ENCODE peak calls at places on chromosomes 5 and 9, in four cellular contexts. W, D, A and T are unnamed samples.

GRCh38 chr9:2486988-2487387 is 134.6 kb upstream of the VLDLR start:
- DNase-seq in W (no peak), D (no peak), A (no peak), T (no peak)

GRCh38 chr9:4241552-4241951 is 58.3 kb downstream of the GLIS3 start:
- DNase-seq in W (no peak), D (no peak), A (no peak), T (no peak)

GRCh38 chr9:34437006-34437925 is 21.1 kb downstream of the FAM219A start:
- DNase-seq in W (no peak), D (peak; percentile 73), A (no peak), T (peak; percentile 70)

GRCh38 chr5:43075319-43076293 is 35.5 kb upstream of the ANXA2R start:
- DNase-seq in W (no peak), D (peak; percentile 43), A (no peak), T (no peak)

GRCh38 chr9:112065781-112066606 is 109.1 kb downstream of the SUSD1 start:
- DNase-seq in W (no peak), D (peak; percentile 75), A (peak; percentile 82), T (peak; percentile 67)

GRCh38 chr5:14528115-14528514 is 53.5 kb upstream of the OTULINL start:
- DNase-seq in W (no peak), D (no peak), A (no peak), T (no peak)

GRCh38 chr9:117268847-117269452 is 145.9 kb downstream of the ASTN2 start:
- DNase-seq in W (no peak), D (no peak), A (no peak), T (no peak)

GRCh38 chr5:73061593-73061992 is 58.8 kb upstream of the TMEM171 start:
- DNase-seq in W (no peak), D (no peak), A (no peak), T (no peak)

GRCh38 chr5:116841734-116842133 is 267.1 kb upstream of the SEMA6A start:
- DNase-seq in W (no peak), D (no peak), A (no peak), T (no peak)

GRCh38 chr5:151757233-151758140 is 944 bp downstream of the ATOX1 start:
- DNase-seq in W (no peak), D (no peak), A (no peak), T (no peak)

GRCh38 chr9:87212563-87213154 is 265.4 kb upstream of the GAS1 start:
- DNase-seq in W (no peak), D (no peak), A (peak; percentile 26), T (no peak)

GRCh38 chr9:112011051-112011620 is 114.5 kb downstream of the UGCG start:
- DNase-seq in W (no peak), D (no peak), A (no peak), T (no peak)

GRCh38 chr5:6631441-6631840 is 1.4 kb downstream of the NSUN2 start:
- DNase-seq in W (no peak), D (no peak), A (no peak), T (no peak)

GRCh38 chr5:56950626-56951130 is 1.2 kb downstream of the MIER3 start:
- DNase-seq in W (peak; percentile 74), D (peak; percentile 58), A (no peak), T (peak; percentile 86)

GRCh38 chr5:118076490-118076889 is 911.9 kb downstream of the DTWD2 start:
- DNase-seq in W (no peak), D (no peak), A (no peak), T (no peak)

GRCh38 chr5:83740741-83741140 is 20.1 kb upstream of the HAPLN1 start:
- DNase-seq in W (no peak), D (no peak), A (no peak), T (no peak)

GRCh38 chr5:2756211-2756746 is 4.8 kb upstream of the IRX2 start:
- DNase-seq in W (peak; percentile 86), D (no peak), A (peak; percentile 68), T (no peak)

GRCh38 chr5:118723021-118723338 is 265.4 kb downstream of the DTWD2 start:
- DNase-seq in W (no peak), D (no peak), A (no peak), T (no peak)

GRCh38 chr9:127161081-127161621 is 38.7 kb upstream of the ANGPTL2 start:
- DNase-seq in W (peak; percentile 60), D (peak; percentile 21), A (no peak), T (peak; percentile 53)

GRCh38 chr5:142777108-142777507 is 6.9 kb downstream of the ARHGAP26 start:
- DNase-seq in W (no peak), D (no peak), A (no peak), T (no peak)

GRCh38 chr5:108560581-108560980 is 178.7 kb upstream of the FBXL17 start:
- DNase-seq in W (no peak), D (no peak), A (no peak), T (peak; percentile 68)

GRCh38 chr9:3646226-3646625 is 120.4 kb upstream of the RFX3 start:
- DNase-seq in W (no peak), D (no peak), A (no peak), T (no peak)

GRCh38 chr5:11494340-11494739 is 409.9 kb downstream of the CTNND2 start:
- DNase-seq in W (no peak), D (no peak), A (no peak), T (no peak)

GRCh38 chr5:126624534-126624933 is 23.8 kb downstream of the PHAX start:
- DNase-seq in W (no peak), D (peak; percentile 70), A (no peak), T (no peak)

GRCh38 chr5:116137544-116138378 is 52.9 kb downstream of the COMMD10 start:
- DNase-seq in W (no peak), D (no peak), A (no peak), T (no peak)

GRCh38 chr5:175045820-175046219 is 321.4 kb downstream of the MSX2 start:
- DNase-seq in W (no peak), D (no peak), A (no peak), T (no peak)

GRCh38 chr5:1735320-1735970 is 64.2 kb downstream of the MRPL36 start:
- DNase-seq in W (no peak), D (no peak), A (no peak), T (no peak)

GRCh38 chr5:169719360-169720314 is 82.6 kb downstream of the DOCK2 start:
- DNase-seq in W (no peak), D (no peak), A (no peak), T (no peak)

GRCh38 chr5:169723103-169723831 is 86.2 kb downstream of the DOCK2 start:
- DNase-seq in W (no peak), D (no peak), A (no peak), T (no peak)

GRCh38 chr5:169717298-169717697 is 80.2 kb downstream of the DOCK2 start:
- DNase-seq in W (no peak), D (peak; percentile 55), A (no peak), T (no peak)

GRCh38 chr5:169724303-169724702 is 87.2 kb downstream of the DOCK2 start:
- DNase-seq in W (no peak), D (no peak), A (no peak), T (no peak)

DNA sequence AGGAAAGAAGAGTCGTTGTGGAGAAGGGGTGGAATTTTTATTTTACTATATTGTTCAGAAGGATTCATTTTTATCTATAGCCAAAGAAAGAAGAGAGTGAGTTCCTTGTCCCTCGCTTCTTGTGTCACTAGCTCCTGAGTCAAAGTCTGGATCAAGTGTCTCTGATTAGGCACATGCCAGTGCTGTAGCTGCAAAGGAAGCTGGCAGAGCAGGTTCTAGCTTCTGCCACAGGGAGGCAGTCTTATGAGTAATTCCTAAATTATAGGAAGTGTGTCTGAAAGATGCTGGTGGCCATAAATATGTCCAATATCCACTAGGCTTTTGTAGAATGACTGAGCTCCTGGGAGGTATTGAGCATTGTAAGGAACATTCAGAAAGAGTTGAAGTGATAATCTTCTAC is 84.7 kb downstream of the DOCK2 start:
- DNase-seq in W (no peak), D (no peak), A (no peak), T (no peak)
- TF ChIP-seq CTCF in W (no peak), D (no peak), A (no peak), T (no peak)

DNA sequence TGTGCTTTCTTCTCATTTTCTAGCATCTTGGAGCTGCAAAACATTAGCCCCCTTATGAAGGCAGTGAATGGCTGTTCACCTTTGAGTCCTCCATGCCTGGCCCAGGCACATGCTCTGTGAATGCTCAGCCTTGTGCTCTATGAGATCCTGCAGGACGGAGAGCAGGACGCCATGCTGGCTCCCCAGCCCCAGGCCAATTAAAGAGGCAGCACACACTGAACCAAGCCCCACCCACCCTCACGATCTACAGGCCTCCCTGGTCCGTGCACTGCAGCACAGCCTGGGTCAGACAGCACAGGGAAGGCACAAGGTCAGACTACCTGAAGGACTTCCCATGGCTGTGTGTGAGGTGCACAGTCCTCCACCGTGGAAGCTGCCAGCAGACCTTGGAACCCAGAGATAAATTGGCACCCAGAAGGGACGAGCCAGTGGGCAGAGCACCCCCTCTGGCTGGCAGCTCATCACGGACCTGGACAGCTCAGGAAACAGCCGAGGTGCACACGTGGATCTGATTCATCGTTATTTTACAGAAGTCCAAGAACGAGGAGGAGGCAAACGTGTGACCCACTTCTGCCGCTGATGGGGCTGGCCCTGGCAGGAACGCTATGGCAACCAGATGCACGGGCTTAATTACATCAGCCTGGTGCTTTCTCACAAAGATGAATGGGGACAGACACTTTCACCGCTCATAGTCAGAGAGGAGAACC is 59.5 kb downstream of the OLFM1 start:
- DNase-seq in W (no peak), D (peak; percentile 39), A (no peak), T (no peak)
- TF ChIP-seq POLR2A in W (no peak), D (no peak), A (no peak), T (no peak)

GRCh38 chr5:124468671-124469411 is 277.6 kb downstream of the ZNF608 start:
- DNase-seq in W (no peak), D (no peak), A (no peak), T (no peak)
- H3K27me3 ChIP-seq in W (no peaks in the 10 kb centered on the region), D (no peaks in the 10 kb centered on the region), A (no peaks in the 10 kb centered on the region), T (no peaks in the 10 kb centered on the region)

DNA sequence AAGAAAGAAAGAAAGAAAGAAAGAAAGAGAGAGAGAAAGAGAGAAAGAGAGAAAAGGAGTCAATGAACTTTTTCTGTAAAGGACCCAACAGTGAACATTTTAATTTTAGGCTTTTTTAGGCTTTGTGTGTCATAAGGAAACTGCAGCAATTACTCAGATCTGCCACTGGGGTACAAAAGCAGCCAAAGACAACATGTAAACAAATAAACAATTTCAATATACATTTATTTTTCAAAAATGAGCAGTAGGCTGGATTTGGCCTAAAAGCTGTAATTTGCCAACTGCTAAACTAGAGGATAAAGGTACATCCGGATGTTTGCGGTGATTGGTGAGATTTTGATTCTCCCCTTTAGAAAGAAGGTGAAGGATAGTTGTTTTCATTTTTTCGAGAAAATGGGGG is 143.6 kb downstream of the CEMIP2 start:
- DNase-seq in W (no peak), D (no peak), A (no peak), T (no peak)
- TF ChIP-seq CTCF in W (no peak), D (no peak), A (no peak), T (no peak)

DNA sequence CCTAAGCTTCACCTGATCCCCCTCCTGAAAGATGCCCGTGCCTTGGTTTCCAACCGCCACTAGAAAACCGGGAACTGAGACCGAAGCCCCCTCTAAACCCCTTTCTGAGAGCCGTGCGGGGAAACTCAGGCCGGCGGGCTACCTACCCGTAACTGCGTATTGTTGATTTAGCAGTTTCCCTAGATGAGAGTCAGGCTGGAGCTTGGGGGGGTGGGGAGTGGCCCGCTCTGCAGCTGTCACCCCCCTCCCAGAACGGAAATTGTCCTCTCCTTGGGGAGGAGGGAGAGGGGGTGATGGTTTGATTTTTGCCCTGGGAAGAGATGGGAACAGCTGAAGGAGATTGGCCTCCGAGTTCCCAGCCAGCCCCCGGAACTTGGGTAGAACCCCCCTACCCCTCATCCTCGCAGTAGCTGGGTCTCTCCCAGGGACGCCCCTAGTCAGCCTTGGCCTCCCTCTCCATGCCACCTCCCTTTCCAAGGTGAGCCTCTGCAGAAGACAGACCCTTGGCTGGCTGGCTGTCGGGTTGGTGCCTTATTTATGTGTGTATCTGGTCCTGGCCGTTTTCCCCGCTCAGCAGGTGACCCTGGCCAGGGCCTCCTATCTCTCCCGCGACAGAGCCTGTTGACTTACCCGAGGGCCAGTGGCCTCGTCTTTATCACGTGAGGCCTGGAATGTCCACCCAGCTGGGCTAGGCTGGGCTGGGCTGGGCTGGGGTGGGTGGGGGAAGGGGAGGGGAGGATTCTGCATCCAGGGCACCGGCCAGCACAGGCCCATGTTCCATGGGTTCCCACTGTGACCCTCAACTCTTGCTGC is 2.7 kb downstream of the CXXC5 start:
- DNase-seq in W (peak; percentile 78), D (peak; percentile 92), A (no peak), T (peak; percentile 87)
- TF ChIP-seq POLR2A in W (no peak), D (peak; percentile 95), A (peak; percentile 51), T (no peak)